ENCODE peak calls at places on chromosome 5, in seven cellular contexts. One of them, this sample, is unnamed.

GRCh38 chr5:96048763-96049162 is 87.1 kb upstream of the ELL2 start:
- DNase-seq in esophagus squamous epithelium: no peak
- DNase-seq in CD8-positive, alpha-beta T cell: no peak
- DNase-seq in CD4-positive, CD25-positive, alpha-beta regulatory T cell: no peak
- DNase-seq in upper lobe of right lung: no peak
- DNase-seq in uterus: no peak
- DNase-seq in H1: no peak
- DNase-seq in this sample: no peak

GRCh38 chr5:16933337-16933736 is 2.8 kb downstream of the MYO10 start:
- DNase-seq in esophagus squamous epithelium: no peak
- DNase-seq in CD8-positive, alpha-beta T cell: no peak
- DNase-seq in CD4-positive, CD25-positive, alpha-beta regulatory T cell: no peak
- DNase-seq in upper lobe of right lung: no peak
- DNase-seq in uterus: no peak
- DNase-seq in H1: no peak
- DNase-seq in this sample: no peak

GRCh38 chr5:33848554-33848953 is 43.2 kb downstream of the ADAMTS12 start:
- DNase-seq in esophagus squamous epithelium: no peak
- DNase-seq in CD8-positive, alpha-beta T cell: no peak
- DNase-seq in CD4-positive, CD25-positive, alpha-beta regulatory T cell: no peak
- DNase-seq in upper lobe of right lung: no peak
- DNase-seq in uterus: no peak
- DNase-seq in H1: no peak
- DNase-seq in this sample: no peak

GRCh38 chr5:53167836-53168235 is 58.3 kb upstream of the MOCS2 start:
- DNase-seq in esophagus squamous epithelium: no peak
- DNase-seq in CD8-positive, alpha-beta T cell: no peak
- DNase-seq in CD4-positive, CD25-positive, alpha-beta regulatory T cell: no peak
- DNase-seq in upper lobe of right lung: no peak
- DNase-seq in uterus: peak; percentile 26
- DNase-seq in H1: no peak
- DNase-seq in this sample: no peak

GRCh38 chr5:12277504-12278192 is 373.4 kb upstream of the CTNND2 start:
- DNase-seq in esophagus squamous epithelium: no peak
- DNase-seq in CD8-positive, alpha-beta T cell: no peak
- DNase-seq in CD4-positive, CD25-positive, alpha-beta regulatory T cell: no peak
- DNase-seq in upper lobe of right lung: no peak
- DNase-seq in uterus: no peak
- DNase-seq in H1: no peak
- DNase-seq in this sample: no peak

GRCh38 chr5:55172937-55173695 is at the start of gene CDC20B:
- DNase-seq in esophagus squamous epithelium: no peak
- DNase-seq in CD8-positive, alpha-beta T cell: peak; percentile 74
- DNase-seq in CD4-positive, CD25-positive, alpha-beta regulatory T cell: peak; percentile 71
- DNase-seq in upper lobe of right lung: peak; percentile 79
- DNase-seq in uterus: peak; percentile 57
- DNase-seq in H1: no peak
- DNase-seq in this sample: peak; percentile 63

GRCh38 chr5:143641549-143641955 is 170.4 kb upstream of the HMHB1 start:
- DNase-seq in esophagus squamous epithelium: no peak
- DNase-seq in CD8-positive, alpha-beta T cell: no peak
- DNase-seq in CD4-positive, CD25-positive, alpha-beta regulatory T cell: no peak
- DNase-seq in upper lobe of right lung: no peak
- DNase-seq in uterus: no peak
- DNase-seq in H1: no peak
- DNase-seq in this sample: no peak

GRCh38 chr5:26791433-26791832 is 247.0 kb downstream of the CDH9 start:
- DNase-seq in esophagus squamous epithelium: no peak
- DNase-seq in CD8-positive, alpha-beta T cell: no peak
- DNase-seq in CD4-positive, CD25-positive, alpha-beta regulatory T cell: no peak
- DNase-seq in upper lobe of right lung: no peak
- DNase-seq in uterus: no peak
- DNase-seq in H1: no peak
- DNase-seq in this sample: no peak

GRCh38 chr5:57032151-57032551 is 80.2 kb upstream of the MIER3 start:
- DNase-seq in esophagus squamous epithelium: no peak
- DNase-seq in CD8-positive, alpha-beta T cell: no peak
- DNase-seq in CD4-positive, CD25-positive, alpha-beta regulatory T cell: no peak
- DNase-seq in upper lobe of right lung: no peak
- DNase-seq in uterus: no peak
- DNase-seq in H1: no peak
- DNase-seq in this sample: no peak

GRCh38 chr5:167802755-167803431 is 488.6 kb upstream of the WWC1 start:
- DNase-seq in esophagus squamous epithelium: no peak
- DNase-seq in CD8-positive, alpha-beta T cell: no peak
- DNase-seq in CD4-positive, CD25-positive, alpha-beta regulatory T cell: no peak
- DNase-seq in upper lobe of right lung: no peak
- DNase-seq in uterus: no peak
- DNase-seq in H1: peak; percentile 27
- DNase-seq in this sample: no peak

GRCh38 chr5:145791866-145792265 is 43.3 kb downstream of the PRELID2 start:
- DNase-seq in esophagus squamous epithelium: no peak
- DNase-seq in CD8-positive, alpha-beta T cell: no peak
- DNase-seq in CD4-positive, CD25-positive, alpha-beta regulatory T cell: no peak
- DNase-seq in upper lobe of right lung: no peak
- DNase-seq in uterus: no peak
- DNase-seq in H1: no peak
- DNase-seq in this sample: no peak

GRCh38 chr5:107275333-107275732 is 395.4 kb downstream of the EFNA5 start:
- DNase-seq in esophagus squamous epithelium: no peak
- DNase-seq in CD8-positive, alpha-beta T cell: no peak
- DNase-seq in CD4-positive, CD25-positive, alpha-beta regulatory T cell: no peak
- DNase-seq in upper lobe of right lung: no peak
- DNase-seq in uterus: no peak
- DNase-seq in H1: no peak
- DNase-seq in this sample: no peak

GRCh38 chr5:169178754-169179153 is 122.2 kb downstream of the SLIT3 start:
- DNase-seq in esophagus squamous epithelium: no peak
- DNase-seq in CD8-positive, alpha-beta T cell: no peak
- DNase-seq in CD4-positive, CD25-positive, alpha-beta regulatory T cell: no peak
- DNase-seq in upper lobe of right lung: no peak
- DNase-seq in uterus: no peak
- DNase-seq in H1: no peak
- DNase-seq in this sample: no peak

GRCh38 chr5:155728857-155729683 is 597.9 kb upstream of the SGCD start:
- DNase-seq in esophagus squamous epithelium: no peak
- DNase-seq in CD8-positive, alpha-beta T cell: peak; percentile 51
- DNase-seq in CD4-positive, CD25-positive, alpha-beta regulatory T cell: no peak
- DNase-seq in upper lobe of right lung: no peak
- DNase-seq in uterus: no peak
- DNase-seq in H1: no peak
- DNase-seq in this sample: no peak

GRCh38 chr5:75335952-75336624 is 932 bp upstream of the HMGCR start:
- DNase-seq in esophagus squamous epithelium: no peak
- DNase-seq in CD8-positive, alpha-beta T cell: no peak
- DNase-seq in CD4-positive, CD25-positive, alpha-beta regulatory T cell: peak; percentile 5
- DNase-seq in upper lobe of right lung: no peak
- DNase-seq in uterus: peak; percentile 33
- DNase-seq in H1: no peak
- DNase-seq in this sample: no peak

GRCh38 chr5:90747693-90748092 is 189.1 kb downstream of the ADGRV1 start:
- DNase-seq in esophagus squamous epithelium: no peak
- DNase-seq in CD8-positive, alpha-beta T cell: no peak
- DNase-seq in CD4-positive, CD25-positive, alpha-beta regulatory T cell: no peak
- DNase-seq in upper lobe of right lung: no peak
- DNase-seq in uterus: no peak
- DNase-seq in H1: no peak
- DNase-seq in this sample: no peak

GRCh38 chr5:59799668-59800374 is 93.7 kb downstream of the PDE4D start:
- DNase-seq in esophagus squamous epithelium: no peak
- DNase-seq in CD8-positive, alpha-beta T cell: no peak
- DNase-seq in CD4-positive, CD25-positive, alpha-beta regulatory T cell: peak; percentile 3
- DNase-seq in upper lobe of right lung: no peak
- DNase-seq in uterus: no peak
- DNase-seq in H1: no peak
- DNase-seq in this sample: no peak

GRCh38 chr5:147339313-147339712 is 104.5 kb downstream of the STK32A start:
- DNase-seq in esophagus squamous epithelium: no peak
- DNase-seq in CD8-positive, alpha-beta T cell: no peak
- DNase-seq in CD4-positive, CD25-positive, alpha-beta regulatory T cell: no peak
- DNase-seq in upper lobe of right lung: no peak
- DNase-seq in uterus: no peak
- DNase-seq in H1: no peak
- DNase-seq in this sample: no peak

GRCh38 chr5:5309645-5310044 is 112.8 kb upstream of the ICE1 start:
- DNase-seq in esophagus squamous epithelium: no peak
- DNase-seq in CD8-positive, alpha-beta T cell: no peak
- DNase-seq in CD4-positive, CD25-positive, alpha-beta regulatory T cell: no peak
- DNase-seq in upper lobe of right lung: no peak
- DNase-seq in uterus: no peak
- DNase-seq in H1: no peak
- DNase-seq in this sample: no peak

GRCh38 chr5:40717281-40717680 is 37.6 kb downstream of the PTGER4 start:
- DNase-seq in esophagus squamous epithelium: no peak
- DNase-seq in CD8-positive, alpha-beta T cell: no peak
- DNase-seq in CD4-positive, CD25-positive, alpha-beta regulatory T cell: no peak
- DNase-seq in upper lobe of right lung: no peak
- DNase-seq in uterus: no peak
- DNase-seq in H1: no peak
- DNase-seq in this sample: no peak

GRCh38 chr5:138354387-138354786 is 1.9 kb downstream of the KDM3B start:
- DNase-seq in esophagus squamous epithelium: no peak
- DNase-seq in CD8-positive, alpha-beta T cell: no peak
- DNase-seq in CD4-positive, CD25-positive, alpha-beta regulatory T cell: no peak
- DNase-seq in upper lobe of right lung: no peak
- DNase-seq in uterus: no peak
- DNase-seq in H1: no peak
- DNase-seq in this sample: no peak

GRCh38 chr5:72147601-72148000 is 40.3 kb downstream of the MAP1B start:
- DNase-seq in esophagus squamous epithelium: no peak
- DNase-seq in CD8-positive, alpha-beta T cell: no peak
- DNase-seq in CD4-positive, CD25-positive, alpha-beta regulatory T cell: no peak
- DNase-seq in upper lobe of right lung: no peak
- DNase-seq in uterus: no peak
- DNase-seq in H1: no peak
- DNase-seq in this sample: no peak

GRCh38 chr5:72151169-72151568 is 43.9 kb downstream of the MAP1B start:
- DNase-seq in esophagus squamous epithelium: no peak
- DNase-seq in CD8-positive, alpha-beta T cell: no peak
- DNase-seq in CD4-positive, CD25-positive, alpha-beta regulatory T cell: no peak
- DNase-seq in upper lobe of right lung: no peak
- DNase-seq in uterus: no peak
- DNase-seq in H1: no peak
- DNase-seq in this sample: no peak

GRCh38 chr5:72152506-72152905 is 45.2 kb downstream of the MAP1B start:
- DNase-seq in esophagus squamous epithelium: no peak
- DNase-seq in CD8-positive, alpha-beta T cell: no peak
- DNase-seq in CD4-positive, CD25-positive, alpha-beta regulatory T cell: no peak
- DNase-seq in upper lobe of right lung: no peak
- DNase-seq in uterus: no peak
- DNase-seq in H1: no peak
- DNase-seq in this sample: no peak

GRCh38 chr5:72151646-72152045 is 44.4 kb downstream of the MAP1B start:
- DNase-seq in esophagus squamous epithelium: no peak
- DNase-seq in CD8-positive, alpha-beta T cell: no peak
- DNase-seq in CD4-positive, CD25-positive, alpha-beta regulatory T cell: no peak
- DNase-seq in upper lobe of right lung: no peak
- DNase-seq in uterus: no peak
- DNase-seq in H1: no peak
- DNase-seq in this sample: no peak

GRCh38 chr5:72149742-72150141 is 42.5 kb downstream of the MAP1B start:
- DNase-seq in esophagus squamous epithelium: no peak
- DNase-seq in CD8-positive, alpha-beta T cell: no peak
- DNase-seq in CD4-positive, CD25-positive, alpha-beta regulatory T cell: no peak
- DNase-seq in upper lobe of right lung: no peak
- DNase-seq in uterus: no peak
- DNase-seq in H1: no peak
- DNase-seq in this sample: no peak
- H3K27ac ChIP-seq in esophagus squamous epithelium: peak overlapping the region; percentile 6
- H3K27ac ChIP-seq in CD8-positive, alpha-beta T cell: no peak overlapping the region
- H3K27ac ChIP-seq in CD4-positive, CD25-positive, alpha-beta regulatory T cell: no peak overlapping the region
- H3K27ac ChIP-seq in upper lobe of right lung: no peak overlapping the region
- H3K27ac ChIP-seq in uterus: peak overlapping the region; percentile 88
- H3K27ac ChIP-seq in H1: no peak overlapping the region
- H3K27ac ChIP-seq in this sample: no peak overlapping the region

DNA sequence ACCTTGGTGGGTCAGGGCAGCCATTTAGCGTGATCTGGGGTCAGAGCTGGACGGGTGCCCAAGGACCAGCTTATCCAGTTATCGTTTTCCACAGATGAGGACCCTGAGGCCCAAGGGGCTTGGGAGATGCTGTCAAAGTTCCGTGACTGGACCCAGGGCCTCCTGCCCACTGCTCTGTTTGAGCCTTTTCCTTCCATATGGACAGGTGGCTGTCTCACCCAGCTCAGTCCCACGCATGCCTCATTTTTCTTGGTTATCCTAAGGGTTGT is 56.5 kb downstream of the TRIP13 start:
- DNase-seq in esophagus squamous epithelium: no peak
- DNase-seq in CD8-positive, alpha-beta T cell: no peak
- DNase-seq in CD4-positive, CD25-positive, alpha-beta regulatory T cell: no peak
- DNase-seq in upper lobe of right lung: no peak
- DNase-seq in uterus: no peak
- DNase-seq in H1: no peak
- DNase-seq in this sample: no peak
- H3K27me3 ChIP-seq in esophagus squamous epithelium: no peaks in the 10 kb centered on the region
- H3K27me3 ChIP-seq in CD8-positive, alpha-beta T cell: peaks cover 8% of the 10 kb centered on the region
- H3K27me3 ChIP-seq in CD4-positive, CD25-positive, alpha-beta regulatory T cell: no peaks in the 10 kb centered on the region
- H3K27me3 ChIP-seq in upper lobe of right lung: peaks cover 15% of the 10 kb centered on the region
- H3K27me3 ChIP-seq in uterus: no peaks in the 10 kb centered on the region
- H3K27me3 ChIP-seq in H1: no peaks in the 10 kb centered on the region
- H3K27me3 ChIP-seq in this sample: no peaks in the 10 kb centered on the region

GRCh38 chr5:156971415-156971814 is 8.4 kb upstream of the TIMD4 start:
- DNase-seq in esophagus squamous epithelium: no peak
- DNase-seq in CD8-positive, alpha-beta T cell: no peak
- DNase-seq in CD4-positive, CD25-positive, alpha-beta regulatory T cell: no peak
- DNase-seq in upper lobe of right lung: no peak
- DNase-seq in uterus: no peak
- DNase-seq in H1: no peak
- DNase-seq in this sample: no peak
- H3K4me1 ChIP-seq in esophagus squamous epithelium: no peaks in the 10 kb centered on the region
- H3K4me1 ChIP-seq in CD8-positive, alpha-beta T cell: no peaks in the 10 kb centered on the region
- H3K4me1 ChIP-seq in CD4-positive, CD25-positive, alpha-beta regulatory T cell: no peaks in the 10 kb centered on the region
- H3K4me1 ChIP-seq in upper lobe of right lung: no peaks in the 10 kb centered on the region
- H3K4me1 ChIP-seq in uterus: no peaks in the 10 kb centered on the region
- H3K4me1 ChIP-seq in H1: no peaks in the 10 kb centered on the region
- H3K4me1 ChIP-seq in this sample: no peaks in the 10 kb centered on the region

GRCh38 chr5:72109625-72110024 is 2.4 kb downstream of the MAP1B start:
- DNase-seq in esophagus squamous epithelium: no peak
- DNase-seq in CD8-positive, alpha-beta T cell: no peak
- DNase-seq in CD4-positive, CD25-positive, alpha-beta regulatory T cell: no peak
- DNase-seq in upper lobe of right lung: no peak
- DNase-seq in uterus: no peak
- DNase-seq in H1: no peak
- DNase-seq in this sample: no peak

GRCh38 chr5:72107874-72108199 is 562 bp downstream of the MAP1B start:
- DNase-seq in esophagus squamous epithelium: no peak
- DNase-seq in CD8-positive, alpha-beta T cell: no peak
- DNase-seq in CD4-positive, CD25-positive, alpha-beta regulatory T cell: no peak
- DNase-seq in upper lobe of right lung: no peak
- DNase-seq in uterus: no peak
- DNase-seq in H1: no peak
- DNase-seq in this sample: no peak

GRCh38 chr5:72108200-72109050 is 1.1 kb downstream of the MAP1B start:
- DNase-seq in esophagus squamous epithelium: no peak
- DNase-seq in CD8-positive, alpha-beta T cell: no peak
- DNase-seq in CD4-positive, CD25-positive, alpha-beta regulatory T cell: no peak
- DNase-seq in upper lobe of right lung: peak; percentile 66
- DNase-seq in uterus: peak; percentile 84
- DNase-seq in H1: no peak
- DNase-seq in this sample: no peak

GRCh38 chr5:72110401-72111013 is 3.2 kb downstream of the MAP1B start:
- DNase-seq in esophagus squamous epithelium: no peak
- DNase-seq in CD8-positive, alpha-beta T cell: no peak
- DNase-seq in CD4-positive, CD25-positive, alpha-beta regulatory T cell: no peak
- DNase-seq in upper lobe of right lung: no peak
- DNase-seq in uterus: no peak
- DNase-seq in H1: no peak
- DNase-seq in this sample: no peak

GRCh38 chr5:72109051-72109411 is 1.8 kb downstream of the MAP1B start:
- DNase-seq in esophagus squamous epithelium: no peak
- DNase-seq in CD8-positive, alpha-beta T cell: no peak
- DNase-seq in CD4-positive, CD25-positive, alpha-beta regulatory T cell: no peak
- DNase-seq in upper lobe of right lung: no peak
- DNase-seq in uterus: no peak
- DNase-seq in H1: no peak
- DNase-seq in this sample: no peak
- H3K27ac ChIP-seq in esophagus squamous epithelium: no peak overlapping the region
- H3K27ac ChIP-seq in CD8-positive, alpha-beta T cell: no peak overlapping the region
- H3K27ac ChIP-seq in CD4-positive, CD25-positive, alpha-beta regulatory T cell: no peak overlapping the region
- H3K27ac ChIP-seq in upper lobe of right lung: no peak overlapping the region
- H3K27ac ChIP-seq in uterus: peak overlapping the region; percentile 84
- H3K27ac ChIP-seq in H1: no peak overlapping the region
- H3K27ac ChIP-seq in this sample: no peak overlapping the region

This sample was measured in effector memory CD4-positive, alpha-beta T cell.